ENCODE peak calls at places on chromosome 3, in four cellular contexts. P is head of caudate nucleus, A is posterior cingulate gyrus, R is GM04503. J is an unnamed sample.

GRCh38 chr3:33919312-33919711 is 120.9 kb downstream of the PDCD6IP start:
- DNase-seq in P (no peak), R (no peak), A (no peak), J (no peak)

GRCh38 chr3:88113311-88114162 is 36.2 kb upstream of the C3orf38 start:
- DNase-seq in P (peak), A (peak), R (no peak), J (peak)

GRCh38 chr3:187947927-187948682 is 202.8 kb upstream of the BCL6 start:
- DNase-seq in R (no peak), P (no peak), A (no peak), J (no peak)

GRCh38 chr3:74303711-74304110 is 310.7 kb downstream of the CNTN3 start:
- DNase-seq in P (no peak), A (no peak), R (no peak), J (no peak)

GRCh38 chr3:183371672-183371968 is 56.8 kb downstream of the MCF2L2 start:
- DNase-seq in P (no peak), R (no peak), A (no peak), J (no peak)

GRCh38 chr3:51683566-51683965 is 12.5 kb downstream of the TEX264 start:
- DNase-seq in P (no peak), A (no peak), R (no peak), J (no peak)

GRCh38 chr3:176867681-176868663 is 329.3 kb downstream of the TBL1XR1 start:
- DNase-seq in P (no peak), R (no peak), A (no peak), J (no peak)

GRCh38 chr3:98003306-98003969 is 31.2 kb upstream of the RIOX2 start:
- DNase-seq in R (no peak), A (no peak), P (no peak), J (no peak)

GRCh38 chr3:133881492-133881891 is 14.2 kb downstream of the RAB6B start:
- DNase-seq in R (no peak), A (no peak), P (no peak), J (no peak)

GRCh38 chr3:34956511-34956910 is 682.8 kb upstream of the ARPP21 start:
- DNase-seq in P (no peak), R (no peak), A (no peak), J (no peak)

GRCh38 chr3:60703956-60704736 is 547.1 kb downstream of the FHIT start:
- DNase-seq in R (no peak), P (no peak), A (no peak), J (peak)

GRCh38 chr3:130915567-130916292 is 21.8 kb downstream of the ATP2C1 start:
- DNase-seq in R (no peak), A (no peak), P (no peak), J (no peak)

GRCh38 chr3:123667784-123668183 is 82.9 kb upstream of the HACD2 start:
- DNase-seq in A (no peak), P (no peak), R (no peak), J (no peak)